ENCODE peak calls at places on chromosome X, in four cellular contexts. One of them, this sample, is unnamed.

GRCh38 chrX:2474963-2475726 is 25.6 kb downstream of the DHRSX start:
- DNase-seq in endodermal cell: peak; percentile 62
- DNase-seq in neural crest cell: no peak
- DNase-seq in ascending aorta: no peak
- DNase-seq in this sample: no peak

GRCh38 chrX:150352114-150352513 is 11.0 kb upstream of the MAMLD1 start:
- DNase-seq in endodermal cell: no peak
- DNase-seq in neural crest cell: no peak
- DNase-seq in ascending aorta: no peak
- DNase-seq in this sample: no peak

GRCh38 chrX:149527705-149528104 is 13.1 kb upstream of the EOLA1 start:
- DNase-seq in endodermal cell: peak; percentile 59
- DNase-seq in neural crest cell: no peak
- DNase-seq in ascending aorta: no peak
- DNase-seq in this sample: no peak

GRCh38 chrX:18360867-18361266 is 6.4 kb upstream of the SCML2 start:
- DNase-seq in endodermal cell: no peak
- DNase-seq in neural crest cell: no peak
- DNase-seq in ascending aorta: no peak
- DNase-seq in this sample: no peak

GRCh38 chrX:140765043-140765784 is 55.7 kb downstream of the LINC00632 start:
- DNase-seq in endodermal cell: peak; percentile 61
- DNase-seq in neural crest cell: no peak
- DNase-seq in ascending aorta: no peak
- DNase-seq in this sample: peak; percentile 9

GRCh38 chrX:84339507-84340364 is 151.7 kb upstream of the RPS6KA6 start:
- DNase-seq in endodermal cell: no peak
- DNase-seq in neural crest cell: no peak
- DNase-seq in ascending aorta: no peak
- DNase-seq in this sample: no peak

GRCh38 chrX:11724122-11725017 is 33.7 kb upstream of the MSL3 start:
- DNase-seq in endodermal cell: no peak
- DNase-seq in neural crest cell: no peak
- DNase-seq in ascending aorta: no peak
- DNase-seq in this sample: no peak

GRCh38 chrX:12419591-12419990 is 281.3 kb downstream of the FRMPD4 start:
- DNase-seq in endodermal cell: no peak
- DNase-seq in neural crest cell: no peak
- DNase-seq in ascending aorta: no peak
- DNase-seq in this sample: no peak

GRCh38 chrX:7076245-7076661 is 71.3 kb upstream of the STS start:
- DNase-seq in endodermal cell: no peak
- DNase-seq in neural crest cell: no peak
- DNase-seq in ascending aorta: no peak
- DNase-seq in this sample: no peak

GRCh38 chrX:125202486-125203378 is 116.9 kb upstream of the TEX13C start:
- DNase-seq in endodermal cell: no peak
- DNase-seq in neural crest cell: peak; percentile 2
- DNase-seq in ascending aorta: no peak
- DNase-seq in this sample: peak; percentile 14

GRCh38 chrX:118420462-118420861 is 74.6 kb downstream of the WDR44 start:
- DNase-seq in endodermal cell: no peak
- DNase-seq in neural crest cell: no peak
- DNase-seq in ascending aorta: no peak
- DNase-seq in this sample: no peak

GRCh38 chrX:14228611-14229010 is 198.9 kb upstream of the GEMIN8 start:
- DNase-seq in endodermal cell: no peak
- DNase-seq in neural crest cell: no peak
- DNase-seq in ascending aorta: no peak
- DNase-seq in this sample: no peak

GRCh38 chrX:94635003-94635402 is 961.0 kb downstream of the FAM133A start:
- DNase-seq in endodermal cell: no peak
- DNase-seq in neural crest cell: no peak
- DNase-seq in ascending aorta: no peak
- DNase-seq in this sample: no peak

GRCh38 chrX:94633237-94633636 is 959.2 kb downstream of the FAM133A start:
- DNase-seq in endodermal cell: no peak
- DNase-seq in neural crest cell: no peak
- DNase-seq in ascending aorta: no peak
- DNase-seq in this sample: no peak
- TF ChIP-seq CTCF in endodermal cell: peak; percentile 60
- TF ChIP-seq CTCF in neural crest cell: no peak
- TF ChIP-seq CTCF in ascending aorta: no peak
- TF ChIP-seq CTCF in this sample: no peak

DNA sequence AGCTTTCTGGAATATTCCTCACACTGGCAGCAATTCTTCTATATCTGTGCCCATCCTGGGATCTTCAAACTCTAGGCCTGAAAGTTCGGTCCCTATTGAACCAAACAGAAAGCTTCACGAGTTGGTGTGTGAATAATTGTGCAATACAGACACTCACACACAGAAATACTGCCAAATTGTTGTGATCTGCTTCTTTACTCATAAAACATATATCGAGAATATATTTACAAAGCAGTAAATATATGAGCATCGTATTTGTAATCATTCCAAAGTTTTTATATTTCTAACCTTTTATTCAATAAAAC is 56.6 kb upstream of the BEX4 start:
- DNase-seq in endodermal cell: no peak
- DNase-seq in neural crest cell: no peak
- DNase-seq in ascending aorta: no peak
- DNase-seq in this sample: no peak
- TF ChIP-seq CTCF in endodermal cell: no peak
- TF ChIP-seq CTCF in neural crest cell: no peak
- TF ChIP-seq CTCF in ascending aorta: no peak
- TF ChIP-seq CTCF in this sample: no peak

GRCh38 chrX:74383611-74384010 is 37.7 kb upstream of the SLC16A2 start:
- DNase-seq in endodermal cell: peak; percentile 72
- DNase-seq in neural crest cell: peak; percentile 1
- DNase-seq in ascending aorta: no peak
- DNase-seq in this sample: peak; percentile 32
- TF ChIP-seq CTCF in endodermal cell: peak; percentile 75
- TF ChIP-seq CTCF in neural crest cell: peak; percentile 58
- TF ChIP-seq CTCF in ascending aorta: no peak
- TF ChIP-seq CTCF in this sample: no peak

GRCh38 chrX:41145920-41146608 is 60.8 kb downstream of the USP9X start:
- DNase-seq in endodermal cell: no peak
- DNase-seq in neural crest cell: no peak
- DNase-seq in ascending aorta: no peak
- DNase-seq in this sample: no peak
- TF ChIP-seq CTCF in endodermal cell: peak; percentile 18
- TF ChIP-seq CTCF in neural crest cell: no peak
- TF ChIP-seq CTCF in ascending aorta: no peak
- TF ChIP-seq CTCF in this sample: no peak

GRCh38 chrX:143669395-143669794 is 33.5 kb upstream of the SLITRK4 start:
- DNase-seq in endodermal cell: no peak
- DNase-seq in neural crest cell: no peak
- DNase-seq in ascending aorta: no peak
- DNase-seq in this sample: no peak

GRCh38 chrX:143661286-143661685 is 25.4 kb upstream of the SLITRK4 start:
- DNase-seq in endodermal cell: no peak
- DNase-seq in neural crest cell: no peak
- DNase-seq in ascending aorta: no peak
- DNase-seq in this sample: no peak

GRCh38 chrX:143663755-143664154 is 27.9 kb upstream of the SLITRK4 start:
- DNase-seq in endodermal cell: no peak
- DNase-seq in neural crest cell: no peak
- DNase-seq in ascending aorta: no peak
- DNase-seq in this sample: no peak

DNA sequence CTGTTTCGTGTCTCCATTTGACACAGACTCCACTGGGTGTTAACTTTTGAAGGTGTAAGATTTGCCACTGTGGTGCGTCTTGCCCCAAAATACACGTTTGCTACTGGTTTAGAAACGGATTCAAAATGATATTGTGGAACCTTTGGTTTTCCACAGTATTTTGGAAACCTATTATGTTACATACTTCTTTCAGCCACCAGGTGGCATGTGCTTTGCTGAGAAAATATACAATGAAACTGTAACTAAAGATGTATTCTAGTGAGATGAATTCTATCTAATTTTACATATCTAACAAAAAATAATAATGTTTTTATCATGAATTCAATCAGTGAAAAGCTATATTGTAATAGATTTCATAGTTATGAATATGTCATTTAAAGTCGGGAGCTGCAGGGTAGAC is 28.4 kb upstream of the SLITRK4 start:
- DNase-seq in endodermal cell: no peak
- DNase-seq in neural crest cell: peak; percentile 1
- DNase-seq in ascending aorta: no peak
- DNase-seq in this sample: no peak
- TF ChIP-seq CTCF in endodermal cell: peak; percentile 82
- TF ChIP-seq CTCF in neural crest cell: peak; percentile 74
- TF ChIP-seq CTCF in ascending aorta: no peak
- TF ChIP-seq CTCF in this sample: no peak

GRCh38 chrX:71178908-71179307 is 34.3 kb downstream of the NLGN3 start:
- DNase-seq in endodermal cell: peak; percentile 80
- DNase-seq in neural crest cell: peak; percentile 25
- DNase-seq in ascending aorta: no peak
- DNase-seq in this sample: peak; percentile 46
- TF ChIP-seq CTCF in endodermal cell: peak; percentile 79
- TF ChIP-seq CTCF in neural crest cell: peak; percentile 72
- TF ChIP-seq CTCF in ascending aorta: peak; percentile 65
- TF ChIP-seq CTCF in this sample: peak; percentile 46

DNA sequence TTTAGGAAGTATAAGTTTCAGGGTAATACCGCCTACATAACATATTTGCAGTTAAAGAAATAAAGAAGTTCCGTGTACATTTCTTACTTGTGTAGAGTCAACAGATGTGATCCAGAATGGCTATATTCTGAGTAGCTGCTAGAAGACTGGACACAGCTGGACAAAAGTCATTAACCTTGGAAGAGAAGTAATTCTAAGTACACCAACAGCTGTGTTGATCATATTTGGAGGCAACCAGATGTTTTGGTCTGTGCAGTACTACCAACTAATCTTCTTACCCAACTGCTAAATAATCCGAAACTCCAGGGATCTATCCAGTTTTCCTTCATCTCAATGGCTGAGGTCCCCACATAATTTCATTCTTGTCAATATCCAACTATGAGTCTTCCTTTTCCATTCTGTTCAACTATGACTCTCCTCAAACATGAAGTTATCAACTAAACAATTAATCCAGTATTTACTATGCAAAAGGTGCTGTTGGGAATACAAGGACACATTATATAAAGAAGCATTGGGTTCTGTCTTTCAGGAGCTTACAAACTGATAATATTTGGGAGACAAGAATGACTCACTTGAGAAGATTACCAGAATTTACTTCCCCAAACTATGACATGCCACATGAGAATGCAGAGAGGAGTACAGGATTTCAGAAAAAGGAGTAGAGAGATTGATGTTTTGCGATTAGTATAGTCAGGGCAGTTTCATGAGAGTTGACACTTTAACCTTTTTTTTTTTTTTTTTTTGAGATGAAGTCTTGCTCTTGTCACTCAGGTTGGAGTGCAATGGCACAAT is 78.2 kb downstream of the COL4A6 start:
- DNase-seq in endodermal cell: no peak
- DNase-seq in neural crest cell: no peak
- DNase-seq in ascending aorta: no peak
- DNase-seq in this sample: no peak
- TF ChIP-seq CTCF in endodermal cell: no peak
- TF ChIP-seq CTCF in neural crest cell: no peak
- TF ChIP-seq CTCF in ascending aorta: no peak
- TF ChIP-seq CTCF in this sample: no peak

GRCh38 chrX:72540318-72540717 is 32.3 kb downstream of the HDAC8 start:
- DNase-seq in endodermal cell: no peak
- DNase-seq in neural crest cell: no peak
- DNase-seq in ascending aorta: no peak
- DNase-seq in this sample: no peak
- TF ChIP-seq CTCF in endodermal cell: peak; percentile 63
- TF ChIP-seq CTCF in neural crest cell: peak; percentile 57
- TF ChIP-seq CTCF in ascending aorta: no peak
- TF ChIP-seq CTCF in this sample: no peak